ENCODE peak calls at places on chromosome 20, in ten cellular contexts. One of them, this sample, is unnamed.

GRCh38 chr20:38883081-38883980 is 42.9 kb upstream of the FAM83D start:
- DNase-seq in heart left ventricle: no peak
- DNase-seq in CD4-positive, alpha-beta memory T cell: no peak
- DNase-seq in CD8-positive, alpha-beta T cell: peak; percentile 34
- DNase-seq in cardiac muscle cell: no peak
- DNase-seq in neural progenitor cell: no peak
- DNase-seq in upper lobe of right lung: peak; percentile 59
- DNase-seq in psoas muscle: no peak
- DNase-seq in GM23338: no peak
- DNase-seq in ovary: no peak
- DNase-seq in this sample: no peak

GRCh38 chr20:38123021-38123587 is 42.0 kb downstream of the TGM2 start:
- DNase-seq in heart left ventricle: peak; percentile 27
- DNase-seq in CD4-positive, alpha-beta memory T cell: no peak
- DNase-seq in CD8-positive, alpha-beta T cell: no peak
- DNase-seq in cardiac muscle cell: no peak
- DNase-seq in neural progenitor cell: peak; percentile 11
- DNase-seq in upper lobe of right lung: peak; percentile 55
- DNase-seq in psoas muscle: peak; percentile 37
- DNase-seq in GM23338: peak; percentile 21
- DNase-seq in ovary: peak; percentile 42
- DNase-seq in this sample: no peak

GRCh38 chr20:32756156-32756555 is 6.0 kb upstream of the DNMT3B start:
- DNase-seq in heart left ventricle: no peak
- DNase-seq in CD4-positive, alpha-beta memory T cell: no peak
- DNase-seq in CD8-positive, alpha-beta T cell: no peak
- DNase-seq in cardiac muscle cell: no peak
- DNase-seq in neural progenitor cell: no peak
- DNase-seq in upper lobe of right lung: no peak
- DNase-seq in psoas muscle: no peak
- DNase-seq in GM23338: peak; percentile 59
- DNase-seq in ovary: no peak
- DNase-seq in this sample: no peak

GRCh38 chr20:16821211-16822089 is 73.3 kb downstream of the OTOR start:
- DNase-seq in heart left ventricle: no peak
- DNase-seq in CD4-positive, alpha-beta memory T cell: peak; percentile 16
- DNase-seq in CD8-positive, alpha-beta T cell: peak; percentile 8
- DNase-seq in cardiac muscle cell: peak; percentile 60
- DNase-seq in neural progenitor cell: peak; percentile 68
- DNase-seq in upper lobe of right lung: no peak
- DNase-seq in psoas muscle: no peak
- DNase-seq in GM23338: peak; percentile 79
- DNase-seq in ovary: no peak
- DNase-seq in this sample: no peak

GRCh38 chr20:44993343-44993742 is 27.0 kb downstream of the STK4 start:
- DNase-seq in heart left ventricle: no peak
- DNase-seq in CD4-positive, alpha-beta memory T cell: no peak
- DNase-seq in CD8-positive, alpha-beta T cell: no peak
- DNase-seq in cardiac muscle cell: no peak
- DNase-seq in neural progenitor cell: no peak
- DNase-seq in upper lobe of right lung: no peak
- DNase-seq in psoas muscle: no peak
- DNase-seq in GM23338: no peak
- DNase-seq in ovary: no peak
- DNase-seq in this sample: no peak

GRCh38 chr20:58721951-58722371 is 29.4 kb downstream of the NPEPL1 start:
- DNase-seq in heart left ventricle: peak; percentile 61
- DNase-seq in CD4-positive, alpha-beta memory T cell: no peak
- DNase-seq in CD8-positive, alpha-beta T cell: no peak
- DNase-seq in cardiac muscle cell: no peak
- DNase-seq in neural progenitor cell: no peak
- DNase-seq in upper lobe of right lung: peak; percentile 54
- DNase-seq in psoas muscle: no peak
- DNase-seq in GM23338: no peak
- DNase-seq in ovary: no peak
- DNase-seq in this sample: peak; percentile 77

GRCh38 chr20:5614506-5614905 is 135.7 kb upstream of the SHLD1 start:
- DNase-seq in heart left ventricle: no peak
- DNase-seq in CD4-positive, alpha-beta memory T cell: no peak
- DNase-seq in CD8-positive, alpha-beta T cell: no peak
- DNase-seq in cardiac muscle cell: no peak
- DNase-seq in neural progenitor cell: no peak
- DNase-seq in upper lobe of right lung: no peak
- DNase-seq in psoas muscle: no peak
- DNase-seq in GM23338: no peak
- DNase-seq in ovary: no peak
- DNase-seq in this sample: no peak

GRCh38 chr20:58875541-58876134 is 23.1 kb downstream of the GNAS start:
- DNase-seq in heart left ventricle: no peak
- DNase-seq in CD4-positive, alpha-beta memory T cell: no peak
- DNase-seq in CD8-positive, alpha-beta T cell: no peak
- DNase-seq in cardiac muscle cell: no peak
- DNase-seq in neural progenitor cell: no peak
- DNase-seq in upper lobe of right lung: no peak
- DNase-seq in psoas muscle: no peak
- DNase-seq in GM23338: no peak
- DNase-seq in ovary: no peak
- DNase-seq in this sample: no peak

GRCh38 chr20:41635158-41635557 is 17.0 kb upstream of the CHD6 start:
- DNase-seq in heart left ventricle: no peak
- DNase-seq in CD4-positive, alpha-beta memory T cell: no peak
- DNase-seq in CD8-positive, alpha-beta T cell: no peak
- DNase-seq in cardiac muscle cell: no peak
- DNase-seq in neural progenitor cell: no peak
- DNase-seq in upper lobe of right lung: no peak
- DNase-seq in psoas muscle: no peak
- DNase-seq in GM23338: no peak
- DNase-seq in ovary: no peak
- DNase-seq in this sample: no peak

GRCh38 chr20:51014797-51015722 is 7.8 kb downstream of the KCNG1 start:
- DNase-seq in heart left ventricle: no peak
- DNase-seq in CD4-positive, alpha-beta memory T cell: no peak
- DNase-seq in CD8-positive, alpha-beta T cell: no peak
- DNase-seq in cardiac muscle cell: peak; percentile 73
- DNase-seq in neural progenitor cell: peak; percentile 85
- DNase-seq in upper lobe of right lung: no peak
- DNase-seq in psoas muscle: no peak
- DNase-seq in GM23338: peak; percentile 91
- DNase-seq in ovary: no peak
- DNase-seq in this sample: no peak

GRCh38 chr20:49701313-49701731 is 12.4 kb downstream of the B4GALT5 start:
- DNase-seq in heart left ventricle: no peak
- DNase-seq in CD4-positive, alpha-beta memory T cell: peak; percentile 25
- DNase-seq in CD8-positive, alpha-beta T cell: no peak
- DNase-seq in cardiac muscle cell: no peak
- DNase-seq in neural progenitor cell: no peak
- DNase-seq in upper lobe of right lung: no peak
- DNase-seq in psoas muscle: no peak
- DNase-seq in GM23338: no peak
- DNase-seq in ovary: no peak
- DNase-seq in this sample: no peak

DNA sequence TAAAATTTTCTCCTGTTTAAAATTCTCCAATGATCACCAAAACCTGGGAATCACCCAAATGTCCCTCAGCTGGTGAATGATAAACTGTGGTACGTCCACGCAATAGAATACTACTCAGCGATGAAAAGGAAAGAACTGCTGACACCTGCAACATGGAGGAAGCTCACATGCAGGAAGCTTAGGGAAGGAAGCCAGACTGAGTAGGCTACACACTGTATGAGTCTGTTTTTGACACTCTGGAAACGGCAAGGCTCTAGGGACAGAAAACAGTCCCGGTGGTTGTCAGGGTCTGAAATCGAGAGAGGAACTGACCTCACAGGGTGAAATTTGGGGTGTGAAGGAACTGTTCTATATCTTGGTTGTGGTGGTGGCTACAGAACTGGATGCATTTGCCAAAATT is 25.2 kb upstream of the TLDC2 start:
- DNase-seq in heart left ventricle: no peak
- DNase-seq in CD4-positive, alpha-beta memory T cell: no peak
- DNase-seq in CD8-positive, alpha-beta T cell: no peak
- DNase-seq in cardiac muscle cell: no peak
- DNase-seq in neural progenitor cell: no peak
- DNase-seq in upper lobe of right lung: no peak
- DNase-seq in psoas muscle: no peak
- DNase-seq in GM23338: no peak
- DNase-seq in ovary: no peak
- DNase-seq in this sample: no peak
- H3K4me1 ChIP-seq in heart left ventricle: peaks cover 10% of the 10 kb centered on the region
- H3K4me1 ChIP-seq in CD4-positive, alpha-beta memory T cell: peaks cover 3% of the 10 kb centered on the region
- H3K4me1 ChIP-seq in CD8-positive, alpha-beta T cell: peaks cover 5% of the 10 kb centered on the region
- H3K4me1 ChIP-seq in cardiac muscle cell: peaks cover 11% of the 10 kb centered on the region
- H3K4me1 ChIP-seq in neural progenitor cell: peaks cover 15% of the 10 kb centered on the region
- H3K4me1 ChIP-seq in upper lobe of right lung: peaks cover 61% of the 10 kb centered on the region
- H3K4me1 ChIP-seq in psoas muscle: peaks cover 19% of the 10 kb centered on the region
- H3K4me1 ChIP-seq in GM23338: no peaks in the 10 kb centered on the region
- H3K4me1 ChIP-seq in ovary: peaks cover 15% of the 10 kb centered on the region
- H3K4me1 ChIP-seq in this sample: no peaks in the 10 kb centered on the region

GRCh38 chr20:34040300-34041015 is 46.7 kb downstream of the RALY start:
- DNase-seq in heart left ventricle: peak; percentile 58
- DNase-seq in CD4-positive, alpha-beta memory T cell: no peak
- DNase-seq in CD8-positive, alpha-beta T cell: no peak
- DNase-seq in cardiac muscle cell: peak; percentile 53
- DNase-seq in neural progenitor cell: no peak
- DNase-seq in upper lobe of right lung: no peak
- DNase-seq in psoas muscle: peak; percentile 73
- DNase-seq in GM23338: no peak
- DNase-seq in ovary: no peak
- DNase-seq in this sample: no peak
- H3K4me1 ChIP-seq in heart left ventricle: peaks cover 9% of the 10 kb centered on the region
- H3K4me1 ChIP-seq in CD4-positive, alpha-beta memory T cell: peaks cover 69% of the 10 kb centered on the region
- H3K4me1 ChIP-seq in CD8-positive, alpha-beta T cell: peaks cover 69% of the 10 kb centered on the region
- H3K4me1 ChIP-seq in cardiac muscle cell: peaks cover 72% of the 10 kb centered on the region
- H3K4me1 ChIP-seq in neural progenitor cell: peaks cover 18% of the 10 kb centered on the region
- H3K4me1 ChIP-seq in upper lobe of right lung: peaks cover 91% of the 10 kb centered on the region
- H3K4me1 ChIP-seq in psoas muscle: peaks cover 89% of the 10 kb centered on the region
- H3K4me1 ChIP-seq in GM23338: peaks cover 21% of the 10 kb centered on the region
- H3K4me1 ChIP-seq in ovary: peaks cover 35% of the 10 kb centered on the region
- H3K4me1 ChIP-seq in this sample: peaks cover 19% of the 10 kb centered on the region

GRCh38 chr20:63932606-63933160 is 23.5 kb downstream of the UCKL1 start:
- DNase-seq in heart left ventricle: no peak
- DNase-seq in CD4-positive, alpha-beta memory T cell: no peak
- DNase-seq in CD8-positive, alpha-beta T cell: no peak
- DNase-seq in cardiac muscle cell: no peak
- DNase-seq in neural progenitor cell: no peak
- DNase-seq in upper lobe of right lung: no peak
- DNase-seq in psoas muscle: no peak
- DNase-seq in GM23338: no peak
- DNase-seq in ovary: no peak
- DNase-seq in this sample: no peak

GRCh38 chr20:63929071-63929470 is 27.1 kb downstream of the UCKL1 start:
- DNase-seq in heart left ventricle: no peak
- DNase-seq in CD4-positive, alpha-beta memory T cell: no peak
- DNase-seq in CD8-positive, alpha-beta T cell: no peak
- DNase-seq in cardiac muscle cell: no peak
- DNase-seq in neural progenitor cell: no peak
- DNase-seq in upper lobe of right lung: no peak
- DNase-seq in psoas muscle: no peak
- DNase-seq in GM23338: no peak
- DNase-seq in ovary: no peak
- DNase-seq in this sample: no peak

GRCh38 chr20:63930971-63931553 is 25.2 kb downstream of the UCKL1 start:
- DNase-seq in heart left ventricle: peak; percentile 90
- DNase-seq in CD4-positive, alpha-beta memory T cell: no peak
- DNase-seq in CD8-positive, alpha-beta T cell: no peak
- DNase-seq in cardiac muscle cell: no peak
- DNase-seq in neural progenitor cell: no peak
- DNase-seq in upper lobe of right lung: no peak
- DNase-seq in psoas muscle: no peak
- DNase-seq in GM23338: no peak
- DNase-seq in ovary: peak; percentile 34
- DNase-seq in this sample: no peak

GRCh38 chr20:63933646-63934045 is 22.6 kb downstream of the UCKL1 start:
- DNase-seq in heart left ventricle: peak; percentile 31
- DNase-seq in CD4-positive, alpha-beta memory T cell: no peak
- DNase-seq in CD8-positive, alpha-beta T cell: no peak
- DNase-seq in cardiac muscle cell: no peak
- DNase-seq in neural progenitor cell: no peak
- DNase-seq in upper lobe of right lung: no peak
- DNase-seq in psoas muscle: no peak
- DNase-seq in GM23338: no peak
- DNase-seq in ovary: no peak
- DNase-seq in this sample: no peak

GRCh38 chr20:63931735-63932134 is 24.5 kb downstream of the UCKL1 start:
- DNase-seq in heart left ventricle: no peak
- DNase-seq in CD4-positive, alpha-beta memory T cell: no peak
- DNase-seq in CD8-positive, alpha-beta T cell: no peak
- DNase-seq in cardiac muscle cell: no peak
- DNase-seq in neural progenitor cell: no peak
- DNase-seq in upper lobe of right lung: no peak
- DNase-seq in psoas muscle: no peak
- DNase-seq in GM23338: no peak
- DNase-seq in ovary: no peak
- DNase-seq in this sample: no peak
- H3K4me1 ChIP-seq in heart left ventricle: no peaks in the 10 kb centered on the region
- H3K4me1 ChIP-seq in CD4-positive, alpha-beta memory T cell: no peaks in the 10 kb centered on the region
- H3K4me1 ChIP-seq in CD8-positive, alpha-beta T cell: no peaks in the 10 kb centered on the region
- H3K4me1 ChIP-seq in cardiac muscle cell: no peaks in the 10 kb centered on the region
- H3K4me1 ChIP-seq in neural progenitor cell: no peaks in the 10 kb centered on the region
- H3K4me1 ChIP-seq in upper lobe of right lung: no peaks in the 10 kb centered on the region
- H3K4me1 ChIP-seq in psoas muscle: peaks cover 11% of the 10 kb centered on the region
- H3K4me1 ChIP-seq in GM23338: no peaks in the 10 kb centered on the region
- H3K4me1 ChIP-seq in ovary: no peaks in the 10 kb centered on the region
- H3K4me1 ChIP-seq in this sample: no peaks in the 10 kb centered on the region

DNA sequence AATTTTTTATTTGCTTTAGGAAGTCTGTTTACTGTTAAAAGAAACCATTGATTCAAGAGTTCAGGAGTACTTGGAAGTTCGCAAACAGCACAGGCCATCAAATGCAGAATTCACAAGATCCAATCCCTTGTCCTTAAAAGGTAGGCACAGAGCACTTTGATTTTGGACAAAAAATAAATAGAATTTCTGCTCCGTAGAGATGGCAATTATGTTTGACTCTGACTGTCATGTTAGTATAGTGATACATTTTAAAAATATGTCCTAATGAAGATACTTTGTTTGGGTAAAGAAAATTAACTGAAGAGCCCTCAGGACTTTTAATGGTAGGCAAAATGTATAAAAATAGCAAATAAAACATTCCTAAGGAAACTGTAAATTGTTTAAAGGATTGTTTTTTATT is 113.1 kb downstream of the JAG1 start:
- DNase-seq in heart left ventricle: no peak
- DNase-seq in CD4-positive, alpha-beta memory T cell: no peak
- DNase-seq in CD8-positive, alpha-beta T cell: no peak
- DNase-seq in cardiac muscle cell: no peak
- DNase-seq in neural progenitor cell: no peak
- DNase-seq in upper lobe of right lung: no peak
- DNase-seq in psoas muscle: no peak
- DNase-seq in GM23338: no peak
- DNase-seq in ovary: no peak
- DNase-seq in this sample: no peak
- H3K4me1 ChIP-seq in heart left ventricle: no peaks in the 10 kb centered on the region
- H3K4me1 ChIP-seq in CD4-positive, alpha-beta memory T cell: peaks cover 5% of the 10 kb centered on the region
- H3K4me1 ChIP-seq in CD8-positive, alpha-beta T cell: no peaks in the 10 kb centered on the region
- H3K4me1 ChIP-seq in cardiac muscle cell: peaks cover 22% of the 10 kb centered on the region
- H3K4me1 ChIP-seq in neural progenitor cell: peaks cover 45% of the 10 kb centered on the region
- H3K4me1 ChIP-seq in upper lobe of right lung: no peaks in the 10 kb centered on the region
- H3K4me1 ChIP-seq in psoas muscle: no peaks in the 10 kb centered on the region
- H3K4me1 ChIP-seq in GM23338: peaks cover 29% of the 10 kb centered on the region
- H3K4me1 ChIP-seq in ovary: peaks cover 6% of the 10 kb centered on the region
- H3K4me1 ChIP-seq in this sample: peaks cover 12% of the 10 kb centered on the region

GRCh38 chr20:2132461-2132901 is 30.9 kb downstream of the STK35 start:
- DNase-seq in heart left ventricle: no peak
- DNase-seq in CD4-positive, alpha-beta memory T cell: no peak
- DNase-seq in CD8-positive, alpha-beta T cell: no peak
- DNase-seq in cardiac muscle cell: no peak
- DNase-seq in neural progenitor cell: no peak
- DNase-seq in upper lobe of right lung: no peak
- DNase-seq in psoas muscle: no peak
- DNase-seq in GM23338: no peak
- DNase-seq in ovary: no peak
- DNase-seq in this sample: no peak
- H3K4me1 ChIP-seq in heart left ventricle: peaks cover 7% of the 10 kb centered on the region
- H3K4me1 ChIP-seq in CD4-positive, alpha-beta memory T cell: peaks cover 16% of the 10 kb centered on the region
- H3K4me1 ChIP-seq in CD8-positive, alpha-beta T cell: peaks cover 4% of the 10 kb centered on the region
- H3K4me1 ChIP-seq in cardiac muscle cell: peaks cover 19% of the 10 kb centered on the region
- H3K4me1 ChIP-seq in neural progenitor cell: peaks cover 18% of the 10 kb centered on the region
- H3K4me1 ChIP-seq in upper lobe of right lung: peaks cover 35% of the 10 kb centered on the region
- H3K4me1 ChIP-seq in psoas muscle: peaks cover 54% of the 10 kb centered on the region
- H3K4me1 ChIP-seq in GM23338: peaks cover 19% of the 10 kb centered on the region
- H3K4me1 ChIP-seq in ovary: peaks cover 19% of the 10 kb centered on the region
- H3K4me1 ChIP-seq in this sample: peaks cover 5% of the 10 kb centered on the region

This sample was measured in aorta.